ENCODE peak calls at places on chromosomes 2 and 18, in seven cellular contexts. F is transverse colon, S is BE2C, G is colonic mucosa, W is RWPE2, V is fibroblast of lung, X is lower lobe of right lung. A is an unnamed sample. For H3K9me3, the result is how much of the 10 kb centered on the place peaks cover.

GRCh38 chr18:10304853-10305252 is 149.6 kb upstream of the APCDD1 start:
- DNase-seq in F (no peak), S (no peak), G (peak), W (no peak), V (peak), X (no peak), A (no peak)

GRCh38 chr2:219908538-219908937 is 281.1 kb downstream of the SLC4A3 start:
- DNase-seq in F (no peak), S (no peak), G (no peak), W (no peak), V (no peak), X (no peak), A (no peak)

GRCh38 chr2:107582487-107582886 is 244.2 kb upstream of the RGPD4 start:
- DNase-seq in F (no peak), S (no peak), G (no peak), W (no peak), V (no peak), X (no peak), A (no peak)

GRCh38 chr2:135743860-135744259 is 2.2 kb downstream of the UBXN4 start:
- DNase-seq in F (no peak), S (no peak), G (no peak), W (no peak), V (peak), X (no peak), A (no peak)

GRCh38 chr2:106223347-106223746 is 29.2 kb upstream of the UXS1 start:
- DNase-seq in F (no peak), S (no peak), G (no peak), W (no peak), V (no peak), X (no peak), A (no peak)

GRCh38 chr18:10455726-10456453 is 1.5 kb downstream of the APCDD1 start:
- DNase-seq in F (no peak), S (no peak), G (no peak), W (no peak), V (no peak), X (no peak), A (no peak)

GRCh38 chr2:188974184-188974583 is at the start of gene COL3A1:
- DNase-seq in F (peak), S (no peak), G (peak), W (no peak), V (peak), X (no peak), A (no peak)

GRCh38 chr18:39802648-39803229 is 2152.3 kb upstream of the PIK3C3 start:
- DNase-seq in F (no peak), S (no peak), G (no peak), W (no peak), V (no peak), X (no peak), A (no peak)

GRCh38 chr18:79724299-79725080 is 44.9 kb downstream of the CTDP1 start:
- DNase-seq in F (peak), S (no peak), G (no peak), W (no peak), V (no peak), X (peak), A (no peak)

GRCh38 chr18:36130039-36130831 is 536 bp downstream of the ELP2 start:
- DNase-seq in F (no peak), S (no peak), G (no peak), W (no peak), V (no peak), X (no peak), A (no peak)

GRCh38 chr2:127154985-127155650 is 48.2 kb upstream of the BIN1 start:
- DNase-seq in F (no peak), S (no peak), G (no peak), W (no peak), V (peak), X (no peak), A (no peak)

GRCh38 chr2:189082576-189082975 is 97.0 kb downstream of the COL5A2 start:
- DNase-seq in F (no peak), S (no peak), G (no peak), W (no peak), V (peak), X (peak), A (no peak)

DNA sequence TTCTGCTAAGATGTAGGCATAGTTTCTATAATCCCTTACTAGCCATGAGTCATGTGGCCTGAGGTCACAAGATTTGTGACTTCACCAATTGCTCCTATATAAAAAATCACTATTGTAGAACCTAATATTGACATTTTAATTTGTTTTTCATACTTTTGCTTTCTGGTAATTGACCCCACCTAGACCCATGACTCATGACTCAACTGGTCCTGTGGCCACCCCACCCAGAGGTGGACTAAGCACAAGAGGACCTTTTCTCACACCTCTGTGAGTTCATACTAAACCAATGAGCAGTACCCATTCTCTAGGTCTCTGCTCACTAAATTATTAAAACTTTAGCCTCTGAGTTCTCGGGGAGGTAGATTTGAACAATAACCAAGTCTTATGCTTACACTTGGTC is 1567.5 kb upstream of the LRRTM1 start:
- DNase-seq in F (no peak), S (no peak), G (no peak), W (no peak), V (no peak), X (no peak), A (no peak)
- H3K9me3 ChIP-seq in F (under half), S (under half), G (under half), W (under half), V (under half), X (under half), A (under half)

GRCh38 chr2:73259704-73260337 is 24.5 kb downstream of the FBXO41 start:
- DNase-seq in F (no peak), S (no peak), G (no peak), W (no peak), V (no peak), X (no peak), A (no peak)

GRCh38 chr2:73258913-73259215 is 24.8 kb downstream of the CCT7 start:
- DNase-seq in F (no peak), S (no peak), G (no peak), W (no peak), V (no peak), X (no peak), A (no peak)

GRCh38 chr2:73259276-73259675 is 25.0 kb downstream of the FBXO41 start:
- DNase-seq in F (no peak), S (no peak), G (no peak), W (no peak), V (no peak), X (no peak), A (no peak)

GRCh38 chr2:73262108-73262651 is 22.1 kb downstream of the FBXO41 start:
- DNase-seq in F (no peak), S (no peak), G (no peak), W (no peak), V (no peak), X (no peak), A (no peak)

GRCh38 chr2:73260338-73260984 is 23.8 kb downstream of the FBXO41 start:
- DNase-seq in F (peak), S (peak), G (no peak), W (no peak), V (peak), X (peak), A (no peak)
- TF ChIP-seq CTCF in F (peak), S (peak), G (peak), W (peak), V (peak), X (peak), A (peak)

DNA sequence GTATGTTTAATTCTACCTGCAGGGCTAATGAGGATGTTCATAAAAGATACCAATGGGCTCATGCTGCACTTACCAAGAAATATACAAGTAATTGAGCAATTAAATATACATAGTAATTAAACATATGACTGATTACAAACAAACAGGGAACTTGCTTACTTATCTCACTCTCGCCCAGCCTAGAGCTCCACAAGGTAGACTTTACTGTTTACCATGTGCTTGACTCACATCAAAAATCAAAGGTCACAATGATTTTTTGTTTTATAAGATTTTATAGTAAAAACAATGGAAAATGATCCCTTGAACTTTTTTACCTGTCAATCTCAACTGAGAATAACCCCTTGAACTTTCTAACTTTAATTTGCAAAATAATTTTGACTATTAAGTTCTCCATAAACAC is 1395.1 kb downstream of the SUCLG1 start:
- DNase-seq in F (no peak), S (no peak), G (no peak), W (no peak), V (no peak), X (no peak), A (no peak)
- H3K9me3 ChIP-seq in F (under half), S (under half), G (under half), W (under half), V (under half), X (under half), A (under half)

DNA sequence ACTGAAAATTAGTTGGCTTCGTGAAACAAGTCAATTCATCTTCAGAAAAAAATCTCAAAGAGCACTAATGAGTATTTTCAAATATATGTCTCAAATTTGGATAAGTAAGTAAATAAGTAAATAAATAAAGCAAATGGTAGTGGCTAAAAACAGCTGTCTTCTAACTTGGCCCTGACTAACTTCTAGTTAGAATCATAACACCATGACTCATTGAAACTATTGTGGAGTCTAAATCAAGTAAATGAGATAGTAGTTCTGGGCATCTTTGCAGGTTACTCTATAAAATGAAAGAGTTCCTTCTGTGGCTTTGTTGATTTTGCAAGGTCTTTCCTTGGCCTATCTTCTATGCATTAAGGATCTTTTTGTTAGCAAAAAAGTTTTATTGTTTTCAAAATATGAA is 110.7 kb downstream of the SLC8A1 start:
- DNase-seq in F (no peak), S (no peak), G (no peak), W (no peak), V (no peak), X (no peak), A (no peak)
- TF ChIP-seq CTCF in F (no peak), S (no peak), G (no peak), W (no peak), V (no peak), X (no peak), A (no peak)

GRCh38 chr2:116820986-116821385 is 993.5 kb upstream of the DDX18 start:
- DNase-seq in F (no peak), S (no peak), G (no peak), W (no peak), V (no peak), X (no peak), A (no peak)

DNA sequence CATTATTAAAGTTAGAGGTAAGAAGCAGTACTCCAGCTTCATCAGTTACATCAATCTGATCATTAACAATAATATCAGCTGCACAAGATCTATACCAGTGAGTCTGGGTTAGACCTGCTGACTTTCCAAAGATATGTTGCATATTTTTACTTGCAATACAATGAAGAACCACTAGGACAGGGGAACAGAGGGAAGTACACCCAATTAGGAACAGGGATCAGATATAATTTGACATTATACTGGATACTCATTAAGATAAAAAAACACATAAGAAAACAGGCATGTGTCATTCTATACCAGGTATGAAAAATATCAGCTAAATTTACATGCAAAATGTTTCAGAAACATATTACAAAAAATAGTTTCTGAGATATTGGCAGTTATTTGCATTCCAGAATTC is 995.1 kb upstream of the DDX18 start:
- DNase-seq in F (no peak), S (no peak), G (no peak), W (no peak), V (no peak), X (no peak), A (no peak)
- H3K9me3 ChIP-seq in F (under half), S (under half), G (under half), W (under half), V (under half), X (under half), A (under half)

DNA sequence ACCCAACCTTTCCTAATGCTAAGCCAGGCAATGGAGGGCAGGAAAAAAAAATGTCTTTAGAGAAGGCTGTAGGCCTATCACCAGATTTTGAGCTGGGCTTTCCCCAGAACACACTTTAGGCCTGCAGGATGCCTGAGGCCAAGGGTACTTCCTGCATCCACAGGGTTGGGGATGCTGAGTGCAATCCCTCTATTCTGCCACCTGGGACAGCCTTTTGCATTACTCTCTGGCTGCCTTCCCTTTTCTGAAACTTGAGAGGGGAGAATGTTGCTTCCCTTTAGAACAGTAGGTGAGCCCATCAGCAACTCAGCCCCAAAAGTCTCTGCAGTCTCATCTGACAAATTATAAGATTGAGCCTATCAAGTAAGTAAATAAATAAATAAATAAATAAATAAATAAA is 195.2 kb downstream of the SLC8A1 start:
- DNase-seq in F (no peak), S (peak), G (no peak), W (no peak), V (no peak), X (no peak), A (no peak)
- TF ChIP-seq CTCF in F (no peak), S (peak), G (no peak), W (peak), V (peak), X (no peak), A (no peak)

GRCh38 chr18:44214396-44214795 is 466.3 kb upstream of the SETBP1 start:
- DNase-seq in F (no peak), S (no peak), G (no peak), W (no peak), V (no peak), X (no peak), A (no peak)
- H3K9me3 ChIP-seq in F (under half), S (under half), G (under half), W (under half), V (under half), X (under half), A (under half)

DNA sequence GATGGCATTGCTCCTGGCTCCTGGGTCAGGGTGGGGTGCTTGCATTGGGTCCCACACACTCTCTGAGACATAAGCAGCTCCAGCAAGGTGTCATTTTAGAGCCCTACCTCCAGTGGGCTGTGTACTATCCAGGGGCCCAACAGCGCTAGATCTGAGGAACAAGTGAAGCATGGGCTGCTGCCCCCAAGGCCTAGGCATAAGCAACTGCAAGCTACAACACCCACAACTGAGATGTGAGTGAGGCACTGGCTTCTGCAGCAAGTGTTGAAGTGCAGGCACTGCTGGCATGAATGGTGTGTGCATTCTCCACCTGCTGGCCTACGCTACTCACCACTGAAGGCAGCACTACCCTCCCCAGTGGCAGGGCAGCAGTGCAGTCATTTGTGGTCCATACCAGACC is 81.0 kb upstream of the STK39 start:
- DNase-seq in F (no peak), S (no peak), G (no peak), W (no peak), V (no peak), X (no peak), A (no peak)
- TF ChIP-seq CTCF in F (no peak), S (no peak), G (no peak), W (no peak), V (no peak), X (no peak), A (no peak)

GRCh38 chr2:47728551-47728950 is 54.4 kb upstream of the MSH6 start:
- DNase-seq in F (no peak), S (no peak), G (no peak), W (no peak), V (no peak), X (no peak), A (no peak)

GRCh38 chr2:47725808-47726207 is 57.1 kb upstream of the MSH6 start:
- DNase-seq in F (no peak), S (no peak), G (no peak), W (no peak), V (no peak), X (no peak), A (no peak)

GRCh38 chr2:47724221-47724981 is 58.5 kb upstream of the MSH6 start:
- DNase-seq in F (peak), S (no peak), G (no peak), W (no peak), V (no peak), X (no peak), A (no peak)

GRCh38 chr2:47727956-47728355 is 55.0 kb upstream of the MSH6 start:
- DNase-seq in F (no peak), S (no peak), G (no peak), W (no peak), V (no peak), X (no peak), A (no peak)
- H3K9me3 ChIP-seq in F (under half), S (under half), G (under half), W (under half), V (under half), X (under half), A (under half)